ENCODE peak calls at places on chromosomes 16 and 17, in six cellular contexts. One of them, this sample, is unnamed.

GRCh38 chr16:19127674-19128131 is 13.9 kb downstream of the ITPRIPL2 start:
- DNase-seq in GM12865: peak
- DNase-seq in AG04450: no peak
- DNase-seq in colonic mucosa: no peak
- DNase-seq in mesothelial cell of epicardium: no peak
- DNase-seq in CD8-positive, alpha-beta T cell: no peak
- DNase-seq in this sample: no peak

GRCh38 chr16:9077001-9077809 is 14.2 kb upstream of the HAPSTR1 start:
- DNase-seq in GM12865: no peak
- DNase-seq in AG04450: no peak
- DNase-seq in colonic mucosa: no peak
- DNase-seq in mesothelial cell of epicardium: no peak
- DNase-seq in CD8-positive, alpha-beta T cell: no peak
- DNase-seq in this sample: no peak

GRCh38 chr16:24837969-24838368 is 7.8 kb upstream of the SLC5A11 start:
- DNase-seq in GM12865: no peak
- DNase-seq in AG04450: no peak
- DNase-seq in colonic mucosa: no peak
- DNase-seq in mesothelial cell of epicardium: no peak
- DNase-seq in CD8-positive, alpha-beta T cell: no peak
- DNase-seq in this sample: no peak

GRCh38 chr16:56871172-56871593 is 6.2 kb downstream of the SLC12A3 start:
- DNase-seq in GM12865: peak
- DNase-seq in AG04450: no peak
- DNase-seq in colonic mucosa: peak
- DNase-seq in mesothelial cell of epicardium: no peak
- DNase-seq in CD8-positive, alpha-beta T cell: no peak
- DNase-seq in this sample: peak

GRCh38 chr16:55710466-55710865 is 54.7 kb downstream of the SLC6A2 start:
- DNase-seq in GM12865: no peak
- DNase-seq in AG04450: no peak
- DNase-seq in colonic mucosa: no peak
- DNase-seq in mesothelial cell of epicardium: no peak
- DNase-seq in CD8-positive, alpha-beta T cell: no peak
- DNase-seq in this sample: no peak

GRCh38 chr16:11675561-11676511 is 7.6 kb downstream of the SNN start:
- DNase-seq in GM12865: no peak
- DNase-seq in AG04450: no peak
- DNase-seq in colonic mucosa: peak
- DNase-seq in mesothelial cell of epicardium: no peak
- DNase-seq in CD8-positive, alpha-beta T cell: peak
- DNase-seq in this sample: no peak

GRCh38 chr17:59366773-59367656 is 35.6 kb downstream of the YPEL2 start:
- DNase-seq in GM12865: no peak
- DNase-seq in AG04450: no peak
- DNase-seq in colonic mucosa: peak
- DNase-seq in mesothelial cell of epicardium: no peak
- DNase-seq in CD8-positive, alpha-beta T cell: no peak
- DNase-seq in this sample: no peak

GRCh38 chr16:48613061-48613957 is 3.3 kb upstream of the N4BP1 start:
- DNase-seq in GM12865: peak
- DNase-seq in AG04450: peak
- DNase-seq in colonic mucosa: peak
- DNase-seq in mesothelial cell of epicardium: no peak
- DNase-seq in CD8-positive, alpha-beta T cell: peak
- DNase-seq in this sample: peak

GRCh38 chr16:55204923-55205322 is 119.1 kb upstream of the IRX6 start:
- DNase-seq in GM12865: no peak
- DNase-seq in AG04450: no peak
- DNase-seq in colonic mucosa: no peak
- DNase-seq in mesothelial cell of epicardium: no peak
- DNase-seq in CD8-positive, alpha-beta T cell: no peak
- DNase-seq in this sample: no peak

GRCh38 chr16:70454221-70455034 is at the start of gene FCSK:
- DNase-seq in GM12865: peak
- DNase-seq in AG04450: peak
- DNase-seq in colonic mucosa: peak
- DNase-seq in mesothelial cell of epicardium: peak
- DNase-seq in CD8-positive, alpha-beta T cell: peak
- DNase-seq in this sample: peak

GRCh38 chr17:61260061-61260797 is 139.4 kb upstream of the TBX2 start:
- DNase-seq in GM12865: no peak
- DNase-seq in AG04450: no peak
- DNase-seq in colonic mucosa: no peak
- DNase-seq in mesothelial cell of epicardium: no peak
- DNase-seq in CD8-positive, alpha-beta T cell: no peak
- DNase-seq in this sample: no peak

GRCh38 chr16:50270510-50271147 is 4.3 kb downstream of the ADCY7 start:
- DNase-seq in GM12865: no peak
- DNase-seq in AG04450: no peak
- DNase-seq in colonic mucosa: no peak
- DNase-seq in mesothelial cell of epicardium: no peak
- DNase-seq in CD8-positive, alpha-beta T cell: peak
- DNase-seq in this sample: no peak

GRCh38 chr17:32819035-32819434 is 57.9 kb downstream of the MYO1D start:
- DNase-seq in GM12865: no peak
- DNase-seq in AG04450: no peak
- DNase-seq in colonic mucosa: no peak
- DNase-seq in mesothelial cell of epicardium: no peak
- DNase-seq in CD8-positive, alpha-beta T cell: no peak
- DNase-seq in this sample: no peak

GRCh38 chr17:73492802-73493139 is 151.5 kb downstream of the SDK2 start:
- DNase-seq in GM12865: no peak
- DNase-seq in AG04450: no peak
- DNase-seq in colonic mucosa: no peak
- DNase-seq in mesothelial cell of epicardium: peak
- DNase-seq in CD8-positive, alpha-beta T cell: no peak
- DNase-seq in this sample: no peak

GRCh38 chr16:5541356-5541755 is 443.8 kb upstream of the EEF2KMT start:
- DNase-seq in GM12865: no peak
- DNase-seq in AG04450: no peak
- DNase-seq in colonic mucosa: no peak
- DNase-seq in mesothelial cell of epicardium: no peak
- DNase-seq in CD8-positive, alpha-beta T cell: no peak
- DNase-seq in this sample: no peak
- TF ChIP-seq CTCF in GM12865: no peak
- TF ChIP-seq CTCF in AG04450: no peak
- TF ChIP-seq CTCF in colonic mucosa: no peak
- TF ChIP-seq CTCF in mesothelial cell of epicardium: no peak
- TF ChIP-seq CTCF in CD8-positive, alpha-beta T cell: no peak
- TF ChIP-seq CTCF in this sample: no peak

GRCh38 chr17:77501101-77501566 is 360.4 kb downstream of the SEC14L1 start:
- DNase-seq in GM12865: peak
- DNase-seq in AG04450: no peak
- DNase-seq in colonic mucosa: no peak
- DNase-seq in mesothelial cell of epicardium: no peak
- DNase-seq in CD8-positive, alpha-beta T cell: peak
- DNase-seq in this sample: no peak
- TF ChIP-seq CTCF in GM12865: peak
- TF ChIP-seq CTCF in AG04450: peak
- TF ChIP-seq CTCF in colonic mucosa: peak
- TF ChIP-seq CTCF in mesothelial cell of epicardium: peak
- TF ChIP-seq CTCF in CD8-positive, alpha-beta T cell: peak
- TF ChIP-seq CTCF in this sample: peak

GRCh38 chr16:14307623-14308356 is 236.7 kb downstream of the MRTFB start:
- DNase-seq in GM12865: no peak
- DNase-seq in AG04450: no peak
- DNase-seq in colonic mucosa: no peak
- DNase-seq in mesothelial cell of epicardium: no peak
- DNase-seq in CD8-positive, alpha-beta T cell: no peak
- DNase-seq in this sample: no peak

GRCh38 chr16:14309906-14310305 is 238.8 kb downstream of the MRTFB start:
- DNase-seq in GM12865: peak
- DNase-seq in AG04450: no peak
- DNase-seq in colonic mucosa: no peak
- DNase-seq in mesothelial cell of epicardium: no peak
- DNase-seq in CD8-positive, alpha-beta T cell: no peak
- DNase-seq in this sample: no peak

GRCh38 chr16:14308357-14308723 is 237.2 kb downstream of the MRTFB start:
- DNase-seq in GM12865: peak
- DNase-seq in AG04450: no peak
- DNase-seq in colonic mucosa: no peak
- DNase-seq in mesothelial cell of epicardium: no peak
- DNase-seq in CD8-positive, alpha-beta T cell: no peak
- DNase-seq in this sample: no peak

GRCh38 chr16:14310519-14310991 is 239.4 kb downstream of the MRTFB start:
- DNase-seq in GM12865: peak
- DNase-seq in AG04450: no peak
- DNase-seq in colonic mucosa: no peak
- DNase-seq in mesothelial cell of epicardium: no peak
- DNase-seq in CD8-positive, alpha-beta T cell: no peak
- DNase-seq in this sample: peak

DNA sequence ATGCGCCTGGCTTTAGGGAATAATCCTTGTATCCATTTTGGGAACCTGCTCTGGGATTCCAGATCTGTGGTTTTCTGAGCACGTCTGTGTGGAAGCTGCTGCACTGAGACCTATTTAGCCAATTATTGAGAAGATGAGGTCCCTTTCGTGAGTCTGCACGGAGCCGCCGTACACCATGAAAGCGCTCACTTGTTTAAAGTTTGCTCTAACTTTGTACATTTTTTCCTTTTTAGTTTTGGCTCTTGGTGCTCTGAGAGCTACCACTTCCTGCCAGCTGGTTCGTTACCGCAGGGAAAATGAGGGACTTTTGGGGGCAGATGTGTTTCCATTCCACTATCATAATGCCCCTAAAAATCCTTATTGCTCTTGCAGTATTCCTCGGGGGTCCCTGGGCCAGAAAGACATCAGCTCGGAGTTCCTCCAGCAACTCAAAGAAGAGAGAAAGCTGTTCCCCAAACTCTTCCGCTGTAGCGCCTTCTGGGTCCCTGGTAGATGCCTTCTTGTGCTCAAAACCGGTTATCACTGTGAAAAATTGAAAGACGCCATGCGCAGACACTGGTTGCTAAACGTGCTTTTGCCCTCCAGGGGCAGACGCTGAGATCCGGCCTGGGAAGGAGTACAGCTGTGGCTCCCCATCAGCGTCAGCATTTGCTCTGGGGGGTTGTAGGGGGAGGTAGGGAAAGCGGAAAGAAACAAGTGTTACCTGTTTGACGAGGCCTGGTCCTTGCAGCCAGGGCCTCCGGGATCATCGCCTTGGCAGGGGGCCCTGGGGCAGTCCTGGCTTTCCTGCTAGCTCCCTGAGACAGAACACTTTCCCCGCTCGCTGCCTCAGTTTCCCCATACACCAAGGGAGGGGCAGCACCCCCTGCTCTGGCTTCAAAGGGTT is 238.1 kb downstream of the MRTFB start:
- DNase-seq in GM12865: peak
- DNase-seq in AG04450: no peak
- DNase-seq in colonic mucosa: no peak
- DNase-seq in mesothelial cell of epicardium: no peak
- DNase-seq in CD8-positive, alpha-beta T cell: peak
- DNase-seq in this sample: peak
- TF ChIP-seq CTCF in GM12865: peak
- TF ChIP-seq CTCF in AG04450: peak
- TF ChIP-seq CTCF in colonic mucosa: no peak
- TF ChIP-seq CTCF in mesothelial cell of epicardium: no peak
- TF ChIP-seq CTCF in CD8-positive, alpha-beta T cell: no peak
- TF ChIP-seq CTCF in this sample: no peak

GRCh38 chr17:14559720-14560119 is 258.8 kb downstream of the HS3ST3B1 start:
- DNase-seq in GM12865: no peak
- DNase-seq in AG04450: no peak
- DNase-seq in colonic mucosa: no peak
- DNase-seq in mesothelial cell of epicardium: no peak
- DNase-seq in CD8-positive, alpha-beta T cell: no peak
- DNase-seq in this sample: no peak
- TF ChIP-seq CTCF in GM12865: no peak
- TF ChIP-seq CTCF in AG04450: no peak
- TF ChIP-seq CTCF in colonic mucosa: no peak
- TF ChIP-seq CTCF in mesothelial cell of epicardium: no peak
- TF ChIP-seq CTCF in CD8-positive, alpha-beta T cell: no peak
- TF ChIP-seq CTCF in this sample: no peak

GRCh38 chr16:67336646-67337045 is 10.0 kb downstream of the LRRC36 start:
- DNase-seq in GM12865: no peak
- DNase-seq in AG04450: no peak
- DNase-seq in colonic mucosa: no peak
- DNase-seq in mesothelial cell of epicardium: no peak
- DNase-seq in CD8-positive, alpha-beta T cell: no peak
- DNase-seq in this sample: no peak

GRCh38 chr16:67336111-67336510 is 9.5 kb downstream of the LRRC36 start:
- DNase-seq in GM12865: no peak
- DNase-seq in AG04450: no peak
- DNase-seq in colonic mucosa: no peak
- DNase-seq in mesothelial cell of epicardium: no peak
- DNase-seq in CD8-positive, alpha-beta T cell: no peak
- DNase-seq in this sample: no peak

GRCh38 chr16:67342616-67343015 is 16.0 kb downstream of the LRRC36 start:
- DNase-seq in GM12865: no peak
- DNase-seq in AG04450: no peak
- DNase-seq in colonic mucosa: no peak
- DNase-seq in mesothelial cell of epicardium: no peak
- DNase-seq in CD8-positive, alpha-beta T cell: no peak
- DNase-seq in this sample: no peak

GRCh38 chr16:67341250-67341649 is 14.6 kb downstream of the LRRC36 start:
- DNase-seq in GM12865: no peak
- DNase-seq in AG04450: no peak
- DNase-seq in colonic mucosa: no peak
- DNase-seq in mesothelial cell of epicardium: no peak
- DNase-seq in CD8-positive, alpha-beta T cell: no peak
- DNase-seq in this sample: no peak

GRCh38 chr16:67339453-67339852 is 12.8 kb downstream of the LRRC36 start:
- DNase-seq in GM12865: peak
- DNase-seq in AG04450: peak
- DNase-seq in colonic mucosa: no peak
- DNase-seq in mesothelial cell of epicardium: no peak
- DNase-seq in CD8-positive, alpha-beta T cell: no peak
- DNase-seq in this sample: no peak
- TF ChIP-seq CTCF in GM12865: peak
- TF ChIP-seq CTCF in AG04450: peak
- TF ChIP-seq CTCF in colonic mucosa: no peak
- TF ChIP-seq CTCF in mesothelial cell of epicardium: no peak
- TF ChIP-seq CTCF in CD8-positive, alpha-beta T cell: no peak
- TF ChIP-seq CTCF in this sample: peak

DNA sequence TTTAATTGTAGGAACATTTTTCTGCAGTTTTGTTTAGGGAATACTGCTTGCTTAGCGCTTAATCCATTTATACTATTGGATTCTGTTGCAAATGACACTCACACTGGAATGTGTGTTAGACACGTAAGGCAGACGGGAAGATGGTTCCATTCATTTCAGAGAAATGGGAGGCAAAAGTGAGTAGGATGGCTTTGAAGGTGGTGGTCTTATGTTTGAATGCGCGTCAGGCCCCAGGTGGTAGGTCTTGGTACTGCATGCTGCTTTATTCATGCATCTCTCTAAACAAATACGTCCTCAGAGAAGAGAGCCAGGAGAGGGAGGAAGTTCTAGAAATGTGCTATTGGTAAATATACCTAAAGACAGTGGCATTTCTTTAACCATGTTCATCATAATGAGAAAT is 997.6 kb upstream of the RBFOX1 start:
- DNase-seq in GM12865: peak
- DNase-seq in AG04450: no peak
- DNase-seq in colonic mucosa: no peak
- DNase-seq in mesothelial cell of epicardium: no peak
- DNase-seq in CD8-positive, alpha-beta T cell: no peak
- DNase-seq in this sample: no peak
- TF ChIP-seq CTCF in GM12865: peak
- TF ChIP-seq CTCF in AG04450: peak
- TF ChIP-seq CTCF in colonic mucosa: peak
- TF ChIP-seq CTCF in mesothelial cell of epicardium: peak
- TF ChIP-seq CTCF in CD8-positive, alpha-beta T cell: no peak
- TF ChIP-seq CTCF in this sample: peak